ENCODE peak calls at places on chromosome 1, in five cellular contexts. One of them, this sample, is unnamed.

GRCh38 chr1:153534226-153534932 is 1.4 kb downstream of the S100A6 start:
- DNase-seq in Caco-2: no peak
- DNase-seq in hepatocyte: no peak
- DNase-seq in left lung: no peak
- DNase-seq in pancreas: no peak
- DNase-seq in this sample: no peak

GRCh38 chr1:16117936-16118335 is 37.9 kb downstream of the EPHA2 start:
- DNase-seq in pancreas: no peak
- DNase-seq in Caco-2: no peak
- DNase-seq in hepatocyte: no peak
- DNase-seq in left lung: no peak
- DNase-seq in this sample: peak; percentile 37

GRCh38 chr1:85366391-85366790 is 90.0 kb upstream of the BCL10 start:
- DNase-seq in left lung: no peak
- DNase-seq in Caco-2: no peak
- DNase-seq in pancreas: no peak
- DNase-seq in hepatocyte: no peak
- DNase-seq in this sample: no peak

GRCh38 chr1:38608202-38608864 is 251.2 kb downstream of the RRAGC start:
- DNase-seq in Caco-2: no peak
- DNase-seq in hepatocyte: peak; percentile 50
- DNase-seq in left lung: no peak
- DNase-seq in pancreas: no peak
- DNase-seq in this sample: peak; percentile 91

GRCh38 chr1:108877858-108878257 is 1.1 kb downstream of the GPSM2 start:
- DNase-seq in hepatocyte: no peak
- DNase-seq in Caco-2: no peak
- DNase-seq in pancreas: no peak
- DNase-seq in left lung: no peak
- DNase-seq in this sample: peak; percentile 27

GRCh38 chr1:83764209-83764608 is 234.7 kb downstream of the TTLL7 start:
- DNase-seq in left lung: no peak
- DNase-seq in Caco-2: no peak
- DNase-seq in pancreas: no peak
- DNase-seq in hepatocyte: no peak
- DNase-seq in this sample: no peak

GRCh38 chr1:221722254-221723017 is 19.5 kb downstream of the DUSP10 start:
- DNase-seq in pancreas: no peak
- DNase-seq in Caco-2: no peak
- DNase-seq in hepatocyte: no peak
- DNase-seq in left lung: no peak
- DNase-seq in this sample: no peak

GRCh38 chr1:7973086-7973485 is 11.6 kb downstream of the PARK7 start:
- DNase-seq in hepatocyte: no peak
- DNase-seq in Caco-2: no peak
- DNase-seq in left lung: no peak
- DNase-seq in pancreas: no peak
- DNase-seq in this sample: no peak

GRCh38 chr1:178870944-178871343 is at the start of gene ANGPTL1:
- DNase-seq in pancreas: no peak
- DNase-seq in left lung: no peak
- DNase-seq in hepatocyte: peak; percentile 16
- DNase-seq in Caco-2: no peak
- DNase-seq in this sample: no peak

GRCh38 chr1:68128157-68128556 is 77.7 kb upstream of the DIRAS3 start:
- DNase-seq in Caco-2: no peak
- DNase-seq in hepatocyte: no peak
- DNase-seq in pancreas: no peak
- DNase-seq in left lung: no peak
- DNase-seq in this sample: no peak

GRCh38 chr1:231381729-231382128 is 40.4 kb downstream of the EGLN1 start:
- DNase-seq in left lung: no peak
- DNase-seq in Caco-2: no peak
- DNase-seq in hepatocyte: no peak
- DNase-seq in pancreas: no peak
- DNase-seq in this sample: no peak

GRCh38 chr1:16402742-16403141 is 34.5 kb downstream of the SPATA21 start:
- DNase-seq in Caco-2: no peak
- DNase-seq in hepatocyte: no peak
- DNase-seq in pancreas: no peak
- DNase-seq in left lung: no peak
- DNase-seq in this sample: no peak

GRCh38 chr1:146012703-146013565 is 8.6 kb downstream of the HJV start:
- DNase-seq in pancreas: no peak
- DNase-seq in Caco-2: no peak
- DNase-seq in left lung: no peak
- DNase-seq in hepatocyte: peak; percentile 77
- DNase-seq in this sample: peak; percentile 59

GRCh38 chr1:38891753-38892152 is 10.4 kb upstream of the GJA9 start:
- DNase-seq in pancreas: no peak
- DNase-seq in hepatocyte: no peak
- DNase-seq in left lung: no peak
- DNase-seq in Caco-2: peak; percentile 36
- DNase-seq in this sample: peak; percentile 85

GRCh38 chr1:37473431-37474050 is 839 bp upstream of the ZC3H12A start:
- DNase-seq in pancreas: peak; percentile 57
- DNase-seq in Caco-2: no peak
- DNase-seq in left lung: peak; percentile 33
- DNase-seq in hepatocyte: peak; percentile 43
- DNase-seq in this sample: peak; percentile 55

GRCh38 chr1:28087614-28088167 is 719 bp downstream of the EYA3 start:
- DNase-seq in left lung: no peak
- DNase-seq in pancreas: no peak
- DNase-seq in hepatocyte: peak; percentile 32
- DNase-seq in Caco-2: no peak
- DNase-seq in this sample: no peak

GRCh38 chr1:9291914-9292360 is 757 bp upstream of the SPSB1 start:
- DNase-seq in pancreas: peak; percentile 85
- DNase-seq in left lung: no peak
- DNase-seq in hepatocyte: peak; percentile 78
- DNase-seq in Caco-2: no peak
- DNase-seq in this sample: no peak

GRCh38 chr1:109880961-109881894 is 29.4 kb upstream of the CSF1 start:
- DNase-seq in hepatocyte: no peak
- DNase-seq in Caco-2: no peak
- DNase-seq in pancreas: no peak
- DNase-seq in left lung: no peak
- DNase-seq in this sample: peak; percentile 9

GRCh38 chr1:239898067-239898730 is 193.5 kb upstream of the FMN2 start:
- DNase-seq in pancreas: peak; percentile 70
- DNase-seq in hepatocyte: peak; percentile 91
- DNase-seq in left lung: peak; percentile 85
- DNase-seq in Caco-2: peak; percentile 75
- DNase-seq in this sample: peak; percentile 81

GRCh38 chr1:205676002-205676401 is 4.3 kb downstream of the SLC45A3 start:
- DNase-seq in pancreas: no peak
- DNase-seq in hepatocyte: peak; percentile 51
- DNase-seq in Caco-2: peak; percentile 71
- DNase-seq in left lung: no peak
- DNase-seq in this sample: peak; percentile 18
- H3K4me3 ChIP-seq in pancreas: no peak overlapping the region
- H3K4me3 ChIP-seq in hepatocyte: no peak overlapping the region
- H3K4me3 ChIP-seq in Caco-2: no peak overlapping the region
- H3K4me3 ChIP-seq in left lung: no peak overlapping the region
- H3K4me3 ChIP-seq in this sample: no peak overlapping the region

DNA sequence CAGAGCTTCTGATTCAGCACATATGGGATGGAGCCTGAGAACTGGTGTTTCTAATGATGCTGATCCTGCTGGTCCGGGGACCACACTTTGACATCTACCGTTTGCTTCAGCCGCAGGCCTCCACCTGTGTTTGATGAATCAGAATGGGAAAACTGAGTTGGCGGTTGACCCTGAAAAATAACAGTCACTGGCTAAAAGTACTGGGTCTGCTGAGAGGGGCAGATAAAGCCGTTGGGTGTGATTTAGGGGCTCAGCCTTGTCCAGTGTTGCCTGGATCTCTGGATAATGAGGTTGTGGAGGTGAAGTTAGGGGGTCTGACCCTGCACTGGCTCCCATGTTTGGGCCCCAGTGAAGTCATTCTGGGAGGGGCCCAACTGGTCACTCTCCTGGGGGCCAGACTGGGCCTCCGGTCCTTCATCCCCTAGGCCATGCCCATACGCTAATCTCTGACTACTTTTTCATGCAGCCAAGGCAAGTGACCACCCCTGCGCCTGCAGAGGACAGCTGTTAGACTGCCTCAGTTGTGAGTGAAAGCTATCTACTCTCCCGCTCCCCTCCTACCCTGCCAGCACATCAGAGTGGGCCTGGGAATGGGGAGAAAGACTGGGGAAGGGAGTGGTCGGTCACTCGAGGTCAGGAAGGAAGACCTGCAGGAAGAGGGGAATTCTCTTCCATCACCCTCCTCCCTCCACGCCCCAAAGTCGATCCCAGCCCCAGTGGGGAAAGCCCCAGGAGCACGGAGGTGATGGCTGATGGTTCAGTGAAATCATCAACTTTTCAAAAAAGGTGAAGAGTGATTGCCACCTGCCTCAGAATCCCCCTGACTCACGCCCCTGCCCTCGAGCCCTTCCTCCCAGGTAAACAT is 27.7 kb downstream of the VASH2 start:
- DNase-seq in Caco-2: no peak
- DNase-seq in left lung: no peak
- DNase-seq in pancreas: no peak
- DNase-seq in hepatocyte: no peak
- DNase-seq in this sample: no peak
- H3K36me3 ChIP-seq in Caco-2: no peaks in the 10 kb centered on the region
- H3K36me3 ChIP-seq in left lung: no peaks in the 10 kb centered on the region
- H3K36me3 ChIP-seq in pancreas: no peaks in the 10 kb centered on the region
- H3K36me3 ChIP-seq in hepatocyte: no peaks in the 10 kb centered on the region
- H3K36me3 ChIP-seq in this sample: peaks cover 75% of the 10 kb centered on the region

GRCh38 chr1:6126521-6127067 is 53.5 kb downstream of the CHD5 start:
- DNase-seq in hepatocyte: no peak
- DNase-seq in Caco-2: no peak
- DNase-seq in left lung: no peak
- DNase-seq in pancreas: peak; percentile 26
- DNase-seq in this sample: no peak

GRCh38 chr1:6124746-6125365 is 55.3 kb downstream of the CHD5 start:
- DNase-seq in pancreas: peak; percentile 41
- DNase-seq in Caco-2: no peak
- DNase-seq in left lung: no peak
- DNase-seq in hepatocyte: no peak
- DNase-seq in this sample: no peak

GRCh38 chr1:6126028-6126427 is 54.1 kb downstream of the CHD5 start:
- DNase-seq in left lung: no peak
- DNase-seq in pancreas: no peak
- DNase-seq in Caco-2: no peak
- DNase-seq in hepatocyte: no peak
- DNase-seq in this sample: no peak

GRCh38 chr1:6124341-6124740 is 55.8 kb downstream of the CHD5 start:
- DNase-seq in hepatocyte: no peak
- DNase-seq in Caco-2: no peak
- DNase-seq in left lung: no peak
- DNase-seq in pancreas: peak; percentile 52
- DNase-seq in this sample: no peak

GRCh38 chr1:6125366-6125765 is 54.8 kb downstream of the CHD5 start:
- DNase-seq in left lung: no peak
- DNase-seq in Caco-2: no peak
- DNase-seq in pancreas: peak; percentile 36
- DNase-seq in hepatocyte: no peak
- DNase-seq in this sample: no peak
- H3K27me3 ChIP-seq in left lung: peaks cover 47% of the 10 kb centered on the region
- H3K27me3 ChIP-seq in Caco-2: no peaks in the 10 kb centered on the region
- H3K27me3 ChIP-seq in pancreas: no peaks in the 10 kb centered on the region
- H3K27me3 ChIP-seq in hepatocyte: no peaks in the 10 kb centered on the region
- H3K27me3 ChIP-seq in this sample: peaks cover 11% of the 10 kb centered on the region

GRCh38 chr1:206467915-206468314 is 2.4 kb upstream of the IKBKE start:
- DNase-seq in Caco-2: no peak
- DNase-seq in left lung: peak; percentile 87
- DNase-seq in hepatocyte: no peak
- DNase-seq in pancreas: no peak
- DNase-seq in this sample: no peak
- H3K4me3 ChIP-seq in Caco-2: no peak overlapping the region
- H3K4me3 ChIP-seq in left lung: no peak overlapping the region
- H3K4me3 ChIP-seq in hepatocyte: no peak overlapping the region
- H3K4me3 ChIP-seq in pancreas: no peak overlapping the region
- H3K4me3 ChIP-seq in this sample: no peak overlapping the region

GRCh38 chr1:32652244-32652962 is 1.4 kb downstream of the RBBP4 start:
- DNase-seq in hepatocyte: no peak
- DNase-seq in Caco-2: no peak
- DNase-seq in left lung: no peak
- DNase-seq in pancreas: no peak
- DNase-seq in this sample: no peak

GRCh38 chr1:32647308-32648134 is 2.8 kb downstream of the ZBTB8OS start:
- DNase-seq in Caco-2: no peak
- DNase-seq in hepatocyte: no peak
- DNase-seq in pancreas: no peak
- DNase-seq in left lung: no peak
- DNase-seq in this sample: no peak

GRCh38 chr1:32650752-32651460 is at the start of gene RBBP4:
- DNase-seq in hepatocyte: peak; percentile 99
- DNase-seq in pancreas: peak; percentile 99
- DNase-seq in left lung: peak; percentile 98
- DNase-seq in Caco-2: peak; percentile 94
- DNase-seq in this sample: peak; percentile 99

GRCh38 chr1:32651461-32652073 is 559 bp downstream of the RBBP4 start:
- DNase-seq in pancreas: no peak
- DNase-seq in hepatocyte: no peak
- DNase-seq in left lung: no peak
- DNase-seq in Caco-2: peak; percentile 36
- DNase-seq in this sample: no peak

GRCh38 chr1:32650157-32650751 is at the start of gene ZBTB8OS:
- DNase-seq in pancreas: peak; percentile 86
- DNase-seq in left lung: peak; percentile 94
- DNase-seq in Caco-2: peak; percentile 90
- DNase-seq in hepatocyte: peak; percentile 96
- DNase-seq in this sample: peak; percentile 89
- H3K36me3 ChIP-seq in pancreas: peaks cover 10% of the 10 kb centered on the region
- H3K36me3 ChIP-seq in left lung: no peaks in the 10 kb centered on the region
- H3K36me3 ChIP-seq in Caco-2: no peaks in the 10 kb centered on the region
- H3K36me3 ChIP-seq in hepatocyte: peaks cover 4% of the 10 kb centered on the region
- H3K36me3 ChIP-seq in this sample: peaks cover 8% of the 10 kb centered on the region

GRCh38 chr1:30095051-30095450 is 628.3 kb downstream of the MATN1 start:
- DNase-seq in pancreas: no peak
- DNase-seq in left lung: no peak
- DNase-seq in hepatocyte: no peak
- DNase-seq in Caco-2: no peak
- DNase-seq in this sample: no peak
- H3K27me3 ChIP-seq in pancreas: no peaks in the 10 kb centered on the region
- H3K27me3 ChIP-seq in left lung: peaks cover 7% of the 10 kb centered on the region
- H3K27me3 ChIP-seq in hepatocyte: peaks cover 12% of the 10 kb centered on the region
- H3K27me3 ChIP-seq in Caco-2: no peaks in the 10 kb centered on the region
- H3K27me3 ChIP-seq in this sample: no peaks in the 10 kb centered on the region

DNA sequence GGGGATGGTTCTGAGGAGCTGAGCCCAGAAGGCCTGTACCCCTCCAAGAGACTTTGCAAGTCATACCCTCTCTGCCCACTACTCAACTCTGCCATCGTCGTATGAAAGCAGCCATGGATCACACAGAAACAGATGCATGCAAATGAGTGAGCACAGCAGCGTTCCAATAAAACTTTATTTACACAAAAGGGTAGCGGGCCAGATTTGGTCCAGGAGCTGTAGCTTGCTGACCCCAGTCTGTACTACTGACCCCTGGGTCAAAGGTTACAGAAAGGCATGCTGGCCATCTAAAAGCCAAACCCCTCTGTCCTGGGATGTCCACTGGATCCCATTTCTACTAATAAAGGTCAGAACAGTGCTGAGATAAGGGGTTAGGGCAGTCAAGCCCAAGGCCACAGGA is 8.8 kb upstream of the AGTRAP start:
- DNase-seq in Caco-2: no peak
- DNase-seq in left lung: no peak
- DNase-seq in pancreas: no peak
- DNase-seq in hepatocyte: no peak
- DNase-seq in this sample: no peak
- H3K4me3 ChIP-seq in Caco-2: no peak overlapping the region
- H3K4me3 ChIP-seq in left lung: no peak overlapping the region
- H3K4me3 ChIP-seq in pancreas: no peak overlapping the region
- H3K4me3 ChIP-seq in hepatocyte: no peak overlapping the region
- H3K4me3 ChIP-seq in this sample: no peak overlapping the region

This sample was measured in H7.